ENCODE peak calls at places on chromosomes 7 and 10, in six cellular contexts. O, N, W, P, Z and I are unnamed samples.
A peak's percentile ranks its signal among the peaks of the same experiment; 100 is the strongest.

GRCh38 chr7:22364910-22365309 is 8.0 kb upstream of the RAPGEF5 start:
- DNase-seq in N (no peak), W (no peak), O (no peak), Z (no peak), P (no peak), I (no peak)

GRCh38 chr10:14879055-14879800 is 562 bp downstream of the SUV39H2 start:
- DNase-seq in O (no peak), Z (no peak), W (peak; percentile 31), P (no peak), N (no peak), I (peak; percentile 29)

GRCh38 chr7:141360414-141360760 is 190.8 kb upstream of the AGK start:
- DNase-seq in N (no peak), P (no peak), W (no peak), Z (no peak), O (no peak), I (no peak)

GRCh38 chr10:111123883-111124282 is 47.1 kb downstream of the ADRA2A start:
- DNase-seq in N (no peak), O (no peak), Z (no peak), P (no peak), W (no peak), I (no peak)

GRCh38 chr7:70952311-70952710 is 179.6 kb upstream of the GALNT17 start:
- DNase-seq in W (no peak), Z (no peak), N (no peak), O (no peak), P (no peak), I (no peak)

GRCh38 chr7:24466109-24466768 is 107.0 kb upstream of the PALS2 start:
- DNase-seq in O (no peak), N (no peak), Z (no peak), P (no peak), W (no peak), I (no peak)

GRCh38 chr10:101060036-101060950 is 1.5 kb upstream of the KAZALD1 start:
- DNase-seq in O (peak; percentile 93), N (peak; percentile 82), Z (peak; percentile 93), P (peak; percentile 94), W (peak; percentile 94), I (peak; percentile 90)

GRCh38 chr10:5666324-5667220 is at the start of gene ASB13:
- DNase-seq in O (peak; percentile 81), N (peak; percentile 57), W (peak; percentile 80), Z (peak; percentile 49), P (peak; percentile 89), I (peak; percentile 79)

GRCh38 chr10:56349611-56350010 is 11.4 kb downstream of the ZWINT start:
- DNase-seq in N (no peak), Z (no peak), W (no peak), O (no peak), P (no peak), I (no peak)

GRCh38 chr10:5575482-5576153 is 50.9 kb downstream of the CALML3 start:
- DNase-seq in W (no peak), O (no peak), P (no peak), N (no peak), Z (peak; percentile 53), I (no peak)

GRCh38 chr10:132631348-132631735 is 93.8 kb downstream of the INPP5A start:
- DNase-seq in O (peak; percentile 86), N (no peak), P (peak; percentile 54), W (peak; percentile 45), Z (no peak), I (no peak)

GRCh38 chr7:106901870-106902441 is 36.9 kb downstream of the PIK3CG start:
- DNase-seq in N (no peak), O (no peak), P (no peak), Z (no peak), W (no peak), I (no peak)

GRCh38 chr10:8037199-8037801 is 17.2 kb upstream of the GATA3 start:
- DNase-seq in P (no peak), W (no peak), N (peak; percentile 22), Z (no peak), O (no peak), I (no peak)

GRCh38 chr10:102675887-102676616 is 31.8 kb downstream of the TRIM8 start:
- DNase-seq in Z (peak; percentile 38), P (no peak), O (no peak), N (no peak), W (no peak), I (no peak)

GRCh38 chr7:122676466-122676865 is 22.5 kb downstream of the RNF133 start:
- DNase-seq in O (no peak), P (no peak), W (no peak), Z (no peak), N (no peak), I (no peak)

GRCh38 chr10:58373446-58373834 is 11.8 kb upstream of the TFAM start:
- DNase-seq in N (no peak), Z (peak; percentile 68), W (no peak), P (no peak), O (no peak), I (no peak)

GRCh38 chr10:109984013-109984412 is 23.8 kb upstream of the ADD3 start:
- DNase-seq in N (no peak), W (no peak), O (no peak), P (no peak), Z (peak; percentile 52), I (no peak)

GRCh38 chr10:109979215-109979614 is 28.6 kb upstream of the ADD3 start:
- DNase-seq in N (no peak), Z (no peak), O (no peak), W (no peak), P (no peak), I (no peak)

GRCh38 chr10:109981641-109982040 is 26.1 kb upstream of the ADD3 start:
- DNase-seq in P (no peak), O (no peak), W (no peak), Z (no peak), N (no peak), I (no peak)

GRCh38 chr10:109982812-109983211 is 25.0 kb upstream of the ADD3 start:
- DNase-seq in N (no peak), O (no peak), W (no peak), P (no peak), Z (no peak), I (no peak)

DNA sequence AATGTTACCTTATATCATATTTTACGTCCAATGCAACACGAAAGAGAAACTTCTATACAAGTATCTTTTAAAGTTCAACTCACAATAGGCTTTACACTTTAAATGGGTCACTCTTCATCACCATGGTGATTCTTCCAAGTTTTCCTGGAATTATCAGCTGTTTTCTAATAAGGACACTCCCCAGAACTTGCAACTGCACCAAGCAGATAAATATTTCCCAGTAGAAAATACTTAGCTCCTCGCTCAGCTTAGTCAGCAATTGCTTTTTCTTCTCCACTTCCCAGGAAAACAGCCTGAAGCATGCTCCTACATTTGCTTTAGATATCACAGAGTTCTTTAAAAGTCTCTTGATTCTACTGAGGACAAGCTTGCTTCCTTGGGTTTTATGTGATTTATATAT is 25.7 kb upstream of the ADD3 start:
- DNase-seq in P (no peak), W (no peak), O (no peak), Z (no peak), N (no peak), I (no peak)
- TF ChIP-seq CTCF in P (no peak), W (no peak), O (no peak), Z (no peak), N (no peak), I (no peak)

DNA sequence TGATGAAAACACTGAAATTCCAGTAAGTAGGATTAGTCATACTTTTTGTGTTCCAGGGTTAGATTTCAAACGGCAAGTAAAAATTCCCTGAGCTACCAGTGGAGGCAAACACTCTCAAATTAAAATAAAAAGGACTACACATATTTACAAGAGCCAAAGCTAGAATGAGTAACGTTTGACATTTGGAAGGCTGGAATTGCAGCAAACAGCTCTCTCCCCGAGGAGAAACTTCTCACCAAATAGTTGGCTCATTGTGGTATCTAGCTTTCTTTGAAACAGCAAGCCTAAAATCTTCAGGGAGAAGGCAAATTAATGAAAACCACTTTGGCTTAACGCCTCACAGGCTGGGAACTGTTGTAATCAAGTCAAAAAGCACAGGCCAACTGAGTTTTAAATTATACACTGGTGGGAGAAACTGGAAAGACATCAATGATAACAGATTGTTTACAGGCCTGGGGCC is 288.3 kb downstream of the SNX13 start:
- DNase-seq in Z (peak; percentile 79), W (no peak), O (peak; percentile 38), P (no peak), N (no peak), I (no peak)
- TF ChIP-seq CTCF in Z (peak; percentile 34), W (peak; percentile 3), O (peak; percentile 16), P (no peak), N (no peak), I (no peak)

DNA sequence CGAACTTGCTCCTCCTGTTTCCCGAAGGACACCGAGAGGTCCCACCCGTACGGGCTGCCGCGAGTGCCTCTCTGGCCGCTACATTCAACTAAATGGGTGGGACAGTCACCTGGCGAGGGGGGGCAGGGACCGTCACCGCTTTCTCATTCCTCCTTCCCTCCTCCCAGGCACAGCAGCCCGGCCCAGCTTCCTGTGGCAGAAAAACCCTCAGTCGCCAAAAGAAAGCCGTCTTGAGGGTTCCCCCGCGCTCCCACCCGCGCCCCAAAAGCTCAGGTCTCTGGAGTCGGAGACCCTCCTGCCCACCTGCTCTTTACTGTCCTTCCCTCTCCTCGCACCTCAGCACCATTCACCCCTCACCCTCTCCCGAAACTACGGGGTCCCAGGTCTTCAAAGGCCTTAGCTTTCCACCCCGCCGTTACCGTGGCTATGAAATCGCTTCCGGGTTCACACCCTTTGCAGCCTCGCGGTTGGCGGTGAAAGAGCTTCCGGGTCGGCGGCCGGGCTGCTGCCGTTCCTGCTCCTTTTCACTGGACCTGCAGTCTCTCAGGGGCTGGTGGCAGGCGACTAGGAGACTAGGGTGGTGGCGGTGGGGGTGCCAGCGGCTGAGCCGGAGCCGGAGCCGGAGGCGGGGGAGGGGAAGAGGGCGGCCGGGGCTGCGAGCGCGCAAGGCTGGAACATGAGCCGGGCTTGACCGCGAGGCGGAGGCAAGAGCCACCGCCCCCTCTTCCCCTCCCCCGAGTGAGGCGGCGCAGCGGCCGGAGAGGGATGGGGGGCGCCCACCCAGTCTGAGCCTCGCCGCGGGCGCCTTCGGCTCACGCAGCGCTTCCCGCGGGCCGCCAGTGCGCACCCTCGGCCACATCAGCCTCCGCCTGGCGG is at the start of the genes ANKIB1 and KRIT1:
- DNase-seq in Z (peak; percentile 81), P (peak; percentile 92), N (peak; percentile 79), O (peak; percentile 91), W (peak; percentile 90), I (peak; percentile 95)
- TF ChIP-seq CTCF in Z (no peak), P (no peak), N (no peak), O (no peak), W (peak; percentile 24), I (no peak)

DNA sequence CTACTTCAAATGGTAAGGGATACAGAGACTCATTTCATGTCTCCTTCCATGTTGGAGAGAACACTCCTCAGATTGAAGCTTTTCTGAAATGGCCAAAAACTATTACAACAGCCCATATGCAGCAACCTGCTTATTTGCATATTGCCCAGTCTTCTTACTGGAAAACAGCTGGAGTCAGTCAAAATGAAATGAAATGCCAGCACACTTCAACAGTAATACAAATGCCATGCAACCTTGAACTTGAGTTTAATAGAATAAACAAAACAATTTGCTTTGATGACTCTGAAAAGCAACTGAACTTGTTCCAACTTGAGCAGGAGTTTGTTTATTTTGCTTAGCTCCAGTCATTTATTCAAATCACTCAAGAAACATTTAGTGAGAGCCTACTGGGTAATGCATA is 49.8 kb downstream of the NRCAM start:
- DNase-seq in P (no peak), Z (peak; percentile 55), W (no peak), N (no peak), O (no peak), I (no peak)
- TF ChIP-seq CTCF in P (no peak), Z (no peak), W (no peak), N (no peak), O (no peak), I (no peak)

DNA sequence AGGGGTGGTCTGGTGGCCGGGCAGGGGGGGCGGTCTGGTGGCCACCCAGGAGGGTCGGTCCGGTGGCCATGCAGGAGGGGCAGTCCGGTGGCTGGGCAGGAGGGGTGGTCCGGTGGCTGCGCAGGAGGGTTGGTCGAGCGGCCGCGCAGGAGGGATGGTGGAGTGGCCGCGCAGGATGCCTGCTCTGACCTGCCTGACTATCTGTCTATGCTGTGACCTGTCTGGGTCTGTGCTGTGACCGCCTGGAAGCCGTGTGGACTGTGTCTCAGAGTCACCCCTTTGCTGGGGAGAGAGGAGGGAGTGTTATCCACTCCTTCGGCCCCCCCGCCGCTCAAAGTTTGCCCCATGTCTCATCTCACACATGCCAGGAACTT is 113.2 kb downstream of the ACTR3B start:
- DNase-seq in O (no peak), Z (no peak), W (no peak), N (no peak), P (no peak), I (no peak)
- TF ChIP-seq CTCF in O (no peak), Z (no peak), W (no peak), N (no peak), P (no peak), I (no peak)